ENCODE peak calls at places on chromosomes 6 and 20, in six cellular contexts. One of them, this sample, is unnamed.

GRCh38 chr6:136408205-136408604 is 118.6 kb upstream of the BCLAF1 start:
- DNase-seq in epithelial cell of esophagus: peak
- DNase-seq in HFFc6: peak
- DNase-seq in thoracic aorta: no peak
- DNase-seq in B cell: no peak
- DNase-seq in AG04449: no peak
- DNase-seq in this sample: no peak

GRCh38 chr20:37354210-37355195 is 8.6 kb downstream of the SRC start:
- DNase-seq in HFFc6: no peak
- DNase-seq in epithelial cell of esophagus: no peak
- DNase-seq in B cell: peak
- DNase-seq in AG04449: no peak
- DNase-seq in thoracic aorta: no peak
- DNase-seq in this sample: no peak

GRCh38 chr6:90086517-90086916 is 192.2 kb downstream of the GJA10 start:
- DNase-seq in thoracic aorta: no peak
- DNase-seq in AG04449: no peak
- DNase-seq in B cell: no peak
- DNase-seq in epithelial cell of esophagus: peak
- DNase-seq in HFFc6: no peak
- DNase-seq in this sample: no peak

GRCh38 chr20:15603978-15604377 is 969.3 kb downstream of the KIF16B start:
- DNase-seq in thoracic aorta: no peak
- DNase-seq in epithelial cell of esophagus: no peak
- DNase-seq in AG04449: no peak
- DNase-seq in B cell: no peak
- DNase-seq in HFFc6: no peak
- DNase-seq in this sample: no peak

GRCh38 chr6:90284745-90285481 is 11.7 kb downstream of the BACH2 start:
- DNase-seq in thoracic aorta: no peak
- DNase-seq in epithelial cell of esophagus: peak
- DNase-seq in B cell: no peak
- DNase-seq in HFFc6: no peak
- DNase-seq in AG04449: no peak
- DNase-seq in this sample: no peak

GRCh38 chr20:55069951-55070350 is 594.6 kb downstream of the DOK5 start:
- DNase-seq in thoracic aorta: no peak
- DNase-seq in B cell: no peak
- DNase-seq in HFFc6: no peak
- DNase-seq in epithelial cell of esophagus: no peak
- DNase-seq in AG04449: no peak
- DNase-seq in this sample: no peak

GRCh38 chr20:21127201-21127981 is 1.5 kb downstream of the KIZ start:
- DNase-seq in epithelial cell of esophagus: no peak
- DNase-seq in AG04449: no peak
- DNase-seq in B cell: no peak
- DNase-seq in thoracic aorta: no peak
- DNase-seq in HFFc6: no peak
- DNase-seq in this sample: no peak

GRCh38 chr6:1970151-1970561 is 275.2 kb downstream of the GMDS start:
- DNase-seq in B cell: no peak
- DNase-seq in HFFc6: no peak
- DNase-seq in AG04449: no peak
- DNase-seq in thoracic aorta: no peak
- DNase-seq in epithelial cell of esophagus: no peak
- DNase-seq in this sample: no peak

GRCh38 chr20:36462440-36463211 is 78.7 kb upstream of the MYL9 start:
- DNase-seq in B cell: no peak
- DNase-seq in HFFc6: peak
- DNase-seq in epithelial cell of esophagus: peak
- DNase-seq in thoracic aorta: no peak
- DNase-seq in AG04449: no peak
- DNase-seq in this sample: no peak

GRCh38 chr6:113405326-113406050 is 451.7 kb upstream of the MARCKS start:
- DNase-seq in AG04449: no peak
- DNase-seq in HFFc6: no peak
- DNase-seq in epithelial cell of esophagus: peak
- DNase-seq in B cell: no peak
- DNase-seq in thoracic aorta: no peak
- DNase-seq in this sample: no peak

GRCh38 chr20:1417790-1418189 is 24.9 kb upstream of the FKBP1A start:
- DNase-seq in AG04449: no peak
- DNase-seq in HFFc6: no peak
- DNase-seq in B cell: no peak
- DNase-seq in thoracic aorta: no peak
- DNase-seq in epithelial cell of esophagus: no peak
- DNase-seq in this sample: no peak

GRCh38 chr6:144055121-144055931 is 40.0 kb downstream of the SF3B5 start:
- DNase-seq in thoracic aorta: no peak
- DNase-seq in HFFc6: no peak
- DNase-seq in B cell: peak
- DNase-seq in epithelial cell of esophagus: no peak
- DNase-seq in AG04449: no peak
- DNase-seq in this sample: no peak

GRCh38 chr6:134541001-134541400 is 223.1 kb upstream of the SGK1 start:
- DNase-seq in HFFc6: no peak
- DNase-seq in thoracic aorta: no peak
- DNase-seq in B cell: no peak
- DNase-seq in AG04449: no peak
- DNase-seq in epithelial cell of esophagus: no peak
- DNase-seq in this sample: no peak

GRCh38 chr6:157668034-157668401 is 155.0 kb upstream of the SNX9 start:
- DNase-seq in HFFc6: no peak
- DNase-seq in AG04449: no peak
- DNase-seq in B cell: no peak
- DNase-seq in thoracic aorta: no peak
- DNase-seq in epithelial cell of esophagus: no peak
- DNase-seq in this sample: no peak

GRCh38 chr6:140854363-140854762 is 1278.4 kb upstream of the GJE1 start:
- DNase-seq in HFFc6: no peak
- DNase-seq in epithelial cell of esophagus: no peak
- DNase-seq in AG04449: no peak
- DNase-seq in thoracic aorta: no peak
- DNase-seq in B cell: no peak
- DNase-seq in this sample: no peak

GRCh38 chr20:25309395-25310267 is 61.7 kb downstream of the PYGB start:
- DNase-seq in HFFc6: peak
- DNase-seq in epithelial cell of esophagus: peak
- DNase-seq in thoracic aorta: no peak
- DNase-seq in AG04449: peak
- DNase-seq in B cell: no peak
- DNase-seq in this sample: peak

GRCh38 chr6:89057759-89058158 is 22.8 kb upstream of the PNRC1 start:
- DNase-seq in B cell: no peak
- DNase-seq in thoracic aorta: no peak
- DNase-seq in AG04449: no peak
- DNase-seq in epithelial cell of esophagus: no peak
- DNase-seq in HFFc6: no peak
- DNase-seq in this sample: no peak

GRCh38 chr6:47671777-47672176 is 26.6 kb upstream of the ADGRF4 start:
- DNase-seq in B cell: no peak
- DNase-seq in epithelial cell of esophagus: no peak
- DNase-seq in thoracic aorta: no peak
- DNase-seq in AG04449: no peak
- DNase-seq in HFFc6: no peak
- DNase-seq in this sample: no peak

GRCh38 chr6:75602164-75602896 is 650 bp downstream of the SENP6 start:
- DNase-seq in HFFc6: no peak
- DNase-seq in thoracic aorta: no peak
- DNase-seq in epithelial cell of esophagus: peak
- DNase-seq in B cell: peak
- DNase-seq in AG04449: no peak
- DNase-seq in this sample: peak

GRCh38 chr6:393391-394221 is 2.1 kb downstream of the IRF4 start:
- DNase-seq in AG04449: no peak
- DNase-seq in thoracic aorta: no peak
- DNase-seq in epithelial cell of esophagus: no peak
- DNase-seq in HFFc6: no peak
- DNase-seq in B cell: no peak
- DNase-seq in this sample: no peak

GRCh38 chr6:395432-396125 is 4.0 kb downstream of the IRF4 start:
- DNase-seq in AG04449: no peak
- DNase-seq in thoracic aorta: no peak
- DNase-seq in HFFc6: no peak
- DNase-seq in B cell: no peak
- DNase-seq in epithelial cell of esophagus: no peak
- DNase-seq in this sample: no peak

GRCh38 chr6:396126-396520 is 4.6 kb downstream of the IRF4 start:
- DNase-seq in thoracic aorta: no peak
- DNase-seq in epithelial cell of esophagus: no peak
- DNase-seq in AG04449: no peak
- DNase-seq in B cell: no peak
- DNase-seq in HFFc6: no peak
- DNase-seq in this sample: no peak

GRCh38 chr6:392441-393390 is 1.2 kb downstream of the IRF4 start:
- DNase-seq in B cell: peak
- DNase-seq in thoracic aorta: no peak
- DNase-seq in AG04449: no peak
- DNase-seq in epithelial cell of esophagus: peak
- DNase-seq in HFFc6: no peak
- DNase-seq in this sample: no peak

GRCh38 chr6:394641-395289 is 3.2 kb downstream of the IRF4 start:
- DNase-seq in thoracic aorta: no peak
- DNase-seq in HFFc6: no peak
- DNase-seq in AG04449: no peak
- DNase-seq in B cell: no peak
- DNase-seq in epithelial cell of esophagus: no peak
- DNase-seq in this sample: no peak
- TF ChIP-seq CTCF in thoracic aorta: no peak
- TF ChIP-seq CTCF in HFFc6: no peak
- TF ChIP-seq CTCF in AG04449: no peak
- TF ChIP-seq CTCF in B cell: no peak
- TF ChIP-seq CTCF in epithelial cell of esophagus: no peak
- TF ChIP-seq CTCF in this sample: no peak

DNA sequence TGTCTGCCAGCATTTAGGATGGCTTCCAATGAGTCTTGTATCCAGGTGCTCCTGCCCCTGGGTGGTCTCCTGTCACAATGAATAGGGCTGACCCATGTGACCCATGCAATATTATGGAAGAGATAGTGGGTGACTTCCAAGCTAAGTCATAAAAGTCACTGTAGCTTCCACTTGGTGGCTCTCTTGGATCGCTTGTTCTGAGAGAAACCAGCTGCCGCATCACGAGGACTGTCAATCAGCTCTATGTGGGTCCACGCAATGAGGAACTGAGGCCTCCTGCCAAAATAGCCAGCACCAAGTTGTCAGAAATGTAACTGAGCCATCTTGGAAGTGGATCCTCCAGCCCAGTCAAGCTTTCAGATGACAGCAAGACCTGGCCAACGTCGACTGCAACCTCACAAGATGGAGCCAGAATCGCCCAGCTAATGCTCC is 14.9 kb upstream of the MATN4 start:
- DNase-seq in HFFc6: peak
- DNase-seq in B cell: no peak
- DNase-seq in AG04449: no peak
- DNase-seq in epithelial cell of esophagus: peak
- DNase-seq in thoracic aorta: no peak
- DNase-seq in this sample: no peak
- TF ChIP-seq CTCF in HFFc6: peak
- TF ChIP-seq CTCF in B cell: no peak
- TF ChIP-seq CTCF in AG04449: no peak
- TF ChIP-seq CTCF in epithelial cell of esophagus: peak
- TF ChIP-seq CTCF in thoracic aorta: no peak
- TF ChIP-seq CTCF in this sample: no peak

DNA sequence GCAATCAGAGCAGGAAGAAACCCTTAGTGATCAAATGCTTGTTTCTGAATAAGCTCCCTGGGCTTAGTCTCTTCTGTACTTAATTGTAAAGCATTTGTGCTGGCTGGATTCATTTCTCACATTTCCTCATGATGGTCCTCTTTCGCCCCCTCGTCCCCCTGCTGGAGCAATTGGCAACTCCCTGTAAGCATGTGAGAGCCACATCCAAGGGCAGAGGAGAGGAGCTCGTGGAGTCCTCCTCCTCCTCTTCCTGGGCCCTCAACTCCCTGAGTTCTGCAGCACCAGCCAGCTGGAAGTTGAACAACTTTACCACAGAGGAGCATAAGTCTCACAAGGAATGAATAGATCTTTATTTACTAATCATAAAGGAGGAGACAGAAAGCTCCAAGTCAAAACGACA is 12.6 kb downstream of the ANKEF1 start:
- DNase-seq in AG04449: no peak
- DNase-seq in thoracic aorta: no peak
- DNase-seq in HFFc6: no peak
- DNase-seq in epithelial cell of esophagus: no peak
- DNase-seq in B cell: no peak
- DNase-seq in this sample: no peak
- TF ChIP-seq CTCF in AG04449: peak
- TF ChIP-seq CTCF in thoracic aorta: no peak
- TF ChIP-seq CTCF in HFFc6: no peak
- TF ChIP-seq CTCF in epithelial cell of esophagus: peak
- TF ChIP-seq CTCF in B cell: no peak
- TF ChIP-seq CTCF in this sample: peak

GRCh38 chr20:48010623-48011022 is 225.3 kb upstream of the SULF2 start:
- DNase-seq in AG04449: no peak
- DNase-seq in HFFc6: no peak
- DNase-seq in B cell: no peak
- DNase-seq in epithelial cell of esophagus: no peak
- DNase-seq in thoracic aorta: no peak
- DNase-seq in this sample: no peak
- TF ChIP-seq CTCF in AG04449: no peak
- TF ChIP-seq CTCF in HFFc6: no peak
- TF ChIP-seq CTCF in B cell: no peak
- TF ChIP-seq CTCF in epithelial cell of esophagus: no peak
- TF ChIP-seq CTCF in thoracic aorta: no peak
- TF ChIP-seq CTCF in this sample: no peak

GRCh38 chr20:46963758-46964181 is 69.1 kb downstream of the EYA2 start:
- DNase-seq in epithelial cell of esophagus: peak
- DNase-seq in HFFc6: no peak
- DNase-seq in thoracic aorta: no peak
- DNase-seq in B cell: no peak
- DNase-seq in AG04449: no peak
- DNase-seq in this sample: no peak

GRCh38 chr20:46967647-46968046 is 73.0 kb downstream of the EYA2 start:
- DNase-seq in thoracic aorta: no peak
- DNase-seq in AG04449: no peak
- DNase-seq in epithelial cell of esophagus: no peak
- DNase-seq in HFFc6: no peak
- DNase-seq in B cell: no peak
- DNase-seq in this sample: no peak

GRCh38 chr20:46964299-46965123 is 69.9 kb downstream of the EYA2 start:
- DNase-seq in thoracic aorta: no peak
- DNase-seq in epithelial cell of esophagus: no peak
- DNase-seq in B cell: no peak
- DNase-seq in AG04449: no peak
- DNase-seq in HFFc6: no peak
- DNase-seq in this sample: no peak

GRCh38 chr20:46965124-46965455 is 70.4 kb downstream of the EYA2 start:
- DNase-seq in thoracic aorta: no peak
- DNase-seq in AG04449: no peak
- DNase-seq in epithelial cell of esophagus: no peak
- DNase-seq in B cell: no peak
- DNase-seq in HFFc6: no peak
- DNase-seq in this sample: no peak

DNA sequence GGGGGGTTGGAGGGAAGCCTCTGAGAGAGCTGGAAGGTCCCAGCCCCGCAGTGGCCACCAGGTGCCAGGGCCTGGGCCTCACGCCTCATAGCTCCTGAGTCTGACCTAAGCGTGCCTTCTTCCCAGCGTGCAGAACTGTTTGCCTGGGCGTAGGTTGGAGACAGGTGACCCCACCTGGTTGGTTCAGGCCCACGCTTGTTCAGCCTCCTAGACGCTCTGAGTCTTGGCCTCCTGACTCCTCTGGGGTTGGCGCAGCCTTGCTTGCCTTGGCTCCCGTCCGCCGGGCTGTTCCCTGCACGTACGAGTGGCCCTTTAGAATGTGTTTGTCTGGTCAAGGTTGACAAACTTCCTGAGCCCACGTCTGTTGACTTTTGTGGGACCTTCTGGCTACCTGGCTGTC is 70.8 kb downstream of the EYA2 start:
- DNase-seq in B cell: no peak
- DNase-seq in HFFc6: no peak
- DNase-seq in epithelial cell of esophagus: peak
- DNase-seq in AG04449: no peak
- DNase-seq in thoracic aorta: no peak
- DNase-seq in this sample: no peak
- TF ChIP-seq CTCF in B cell: no peak
- TF ChIP-seq CTCF in HFFc6: no peak
- TF ChIP-seq CTCF in epithelial cell of esophagus: no peak
- TF ChIP-seq CTCF in AG04449: no peak
- TF ChIP-seq CTCF in thoracic aorta: no peak
- TF ChIP-seq CTCF in this sample: no peak

This sample was measured in AG09319.